ENCODE peak calls at places on chromosomes 1 and 21, in five cellular contexts. X is GDM1; N is stimulated activated CD4-positive, alpha-beta T cell treated with anti-CD3 and anti-CD28 coated beads, Interleukin-2, amount 100 ng/mL, for 48 hours; J is stimulated activated CD8-positive, alpha-beta memory T cell treated with anti-CD3 and anti-CD28 coated beads, Interleukin-4, amount 100 ng/mL, for 4 hours; D is posterior cingulate gyrus. V is an unnamed sample.

GRCh38 chr1:221268295-221268694 is 389.1 kb downstream of the HLX start:
- DNase-seq in D (no peak), N (no peak), X (no peak), J (no peak), V (no peak)

GRCh38 chr1:97647776-97648175 is 273.1 kb downstream of the DPYD start:
- DNase-seq in J (no peak), D (no peak), N (no peak), X (no peak), V (no peak)

GRCh38 chr1:203290261-203291089 is 14.8 kb upstream of the BTG2 start:
- DNase-seq in J (peak), N (peak), D (peak), X (no peak), V (peak)

GRCh38 chr1:233326319-233326994 is 1.1 kb upstream of the MAP3K21 start:
- DNase-seq in J (no peak), X (no peak), N (no peak), D (no peak), V (peak)

GRCh38 chr1:46793126-46793525 is 5.7 kb upstream of the CYP4B1 start:
- DNase-seq in X (no peak), J (no peak), D (no peak), N (no peak), V (no peak)

GRCh38 chr21:26966360-26966977 is 419 bp downstream of the ADAMTS5 start:
- DNase-seq in X (no peak), D (no peak), J (no peak), N (no peak), V (peak)

GRCh38 chr1:157842939-157843338 is 1.3 kb upstream of the CD5L start:
- DNase-seq in J (no peak), N (no peak), X (no peak), D (no peak), V (no peak)

GRCh38 chr21:29181799-29182470 is 51.5 kb downstream of the MAP3K7CL start:
- DNase-seq in J (no peak), D (no peak), X (no peak), N (no peak), V (no peak)

GRCh38 chr1:112540395-112540794 is 31.6 kb downstream of the WNT2B start:
- DNase-seq in D (no peak), J (no peak), N (no peak), X (no peak), V (no peak)

GRCh38 chr1:71081697-71082080 is 854 bp upstream of the ZRANB2 start:
- DNase-seq in D (no peak), N (no peak), J (no peak), X (no peak), V (no peak)

GRCh38 chr1:183840140-183840539 is 35.2 kb downstream of the RGL1 start:
- DNase-seq in N (no peak), D (no peak), J (no peak), X (no peak), V (no peak)

GRCh38 chr1:198108646-198109045 is 48.2 kb upstream of the NEK7 start:
- DNase-seq in D (no peak), X (no peak), N (no peak), J (no peak), V (no peak)

GRCh38 chr1:53860967-53861411 is 22.9 kb upstream of the NDC1 start:
- DNase-seq in J (no peak), D (no peak), N (peak), X (peak), V (peak)

GRCh38 chr1:2179283-2180013 is 15.1 kb downstream of the FAAP20 start:
- DNase-seq in N (no peak), X (no peak), J (no peak), D (no peak), V (no peak)

GRCh38 chr1:55631508-55631907 is 416.3 kb upstream of the USP24 start:
- DNase-seq in X (no peak), N (no peak), D (no peak), J (no peak), V (no peak)

GRCh38 chr21:38264581-38264980 is 7.8 kb downstream of the KCNJ15 start:
- DNase-seq in N (no peak), J (no peak), X (no peak), D (no peak), V (no peak)